ENCODE peak calls at places on chromosomes 3 and 15, in four cellular contexts. N is IMR-90, D is H9, E is mesenchymal stem cell. V is an unnamed sample.

GRCh38 chr15:87031545-87032230 is 952.0 kb downstream of the AGBL1 start:
- DNase-seq in E (no peak), N (no peak), D (no peak), V (no peak)

GRCh38 chr15:88982946-88983342 is 69.8 kb upstream of the MFGE8 start:
- DNase-seq in E (no peak), D (no peak), N (no peak), V (no peak)

GRCh38 chr15:53833134-53833624 is 73.7 kb upstream of the WDR72 start:
- DNase-seq in E (no peak), D (no peak), N (peak; percentile 1), V (no peak)

GRCh38 chr3:38138347-38139190 is at the start of gene MYD88:
- DNase-seq in D (peak; percentile 79), N (peak; percentile 51), E (peak; percentile 80), V (peak; percentile 53)

GRCh38 chr3:147509444-147509843 is 100.3 kb downstream of the ZIC1 start:
- DNase-seq in N (no peak), E (no peak), D (no peak), V (no peak)

GRCh38 chr3:185421577-185422232 is 58.8 kb downstream of the MAP3K13 start:
- DNase-seq in N (no peak), D (no peak), E (no peak), V (no peak)

GRCh38 chr15:64911317-64912186 is at the start of gene ANKDD1A:
- DNase-seq in E (peak; percentile 58), N (peak; percentile 27), D (peak; percentile 88), V (peak; percentile 64)

GRCh38 chr15:68769702-68770101 is 51.0 kb downstream of the ANP32A start:
- DNase-seq in E (no peak), N (no peak), D (no peak), V (no peak)

GRCh38 chr3:187101184-187102072 is 37.9 kb downstream of the RPL39L start:
- DNase-seq in E (peak; percentile 82), N (peak; percentile 71), D (no peak), V (no peak)

GRCh38 chr3:19065027-19065426 is 83.3 kb upstream of the KCNH8 start:
- DNase-seq in E (no peak), N (no peak), D (no peak), V (peak; percentile 6)

GRCh38 chr3:187958432-187959003 is 195.4 kb upstream of the LPP start:
- DNase-seq in E (no peak), D (no peak), N (no peak), V (no peak)

GRCh38 chr15:78635346-78635745 is 5.7 kb downstream of the CHRNB4 start:
- DNase-seq in N (no peak), E (no peak), D (no peak), V (no peak)

GRCh38 chr3:36814071-36814717 is 49.8 kb upstream of the DCLK3 start:
- DNase-seq in N (no peak), D (no peak), E (no peak), V (no peak)

GRCh38 chr15:68434021-68434420 is 2.1 kb upstream of the ITGA11 start:
- DNase-seq in E (no peak), N (no peak), D (peak; percentile 20), V (no peak)

GRCh38 chr3:17116007-17116659 is 231.4 kb downstream of the PLCL2 start:
- DNase-seq in N (no peak), D (no peak), E (no peak), V (no peak)

GRCh38 chr3:47781326-47781684 is 388 bp downstream of the SMARCC1 start:
- DNase-seq in D (peak; percentile 45), N (no peak), E (peak; percentile 59), V (peak; percentile 53)

GRCh38 chr3:45611619-45612018 is 17.1 kb downstream of the LIMD1 start:
- DNase-seq in E (no peak), D (no peak), N (no peak), V (peak; percentile 31)

GRCh38 chr3:173027429-173027828 is 113.6 kb downstream of the SPATA16 start:
- DNase-seq in E (no peak), N (no peak), D (no peak), V (no peak)

GRCh38 chr3:99901200-99901926 is 83.7 kb downstream of the CMSS1 start:
- DNase-seq in N (peak; percentile 77), D (no peak), E (peak; percentile 92), V (no peak)

GRCh38 chr3:125062904-125063618 is 7.3 kb upstream of the HEG1 start:
- DNase-seq in E (peak; percentile 80), N (peak; percentile 97), D (no peak), V (no peak)

GRCh38 chr3:23256741-23257435 is 53.8 kb downstream of the UBE2E2 start:
- DNase-seq in D (no peak), E (no peak), N (no peak), V (no peak)

GRCh38 chr3:25556504-25556903 is 108.2 kb downstream of the TOP2B start:
- DNase-seq in N (no peak), E (no peak), D (no peak), V (no peak)

GRCh38 chr3:82080792-82081191 is 319.3 kb upstream of the GBE1 start:
- DNase-seq in D (no peak), E (no peak), N (no peak), V (no peak)

GRCh38 chr3:191070201-191070600 is 128.8 kb upstream of the OSTN start:
- DNase-seq in N (peak; percentile 95), D (no peak), E (peak; percentile 87), V (no peak)

GRCh38 chr3:93843981-93844380 is 129.7 kb downstream of the PROS1 start:
- DNase-seq in D (no peak), E (peak; percentile 76), N (peak; percentile 76), V (no peak)

GRCh38 chr3:171695476-171695875 is 114.8 kb downstream of the PLD1 start:
- DNase-seq in N (no peak), D (no peak), E (no peak), V (no peak)

GRCh38 chr3:43286886-43287301 is 554 bp downstream of the SNRK start:
- DNase-seq in E (peak; percentile 42), N (no peak), D (no peak), V (no peak)

DNA sequence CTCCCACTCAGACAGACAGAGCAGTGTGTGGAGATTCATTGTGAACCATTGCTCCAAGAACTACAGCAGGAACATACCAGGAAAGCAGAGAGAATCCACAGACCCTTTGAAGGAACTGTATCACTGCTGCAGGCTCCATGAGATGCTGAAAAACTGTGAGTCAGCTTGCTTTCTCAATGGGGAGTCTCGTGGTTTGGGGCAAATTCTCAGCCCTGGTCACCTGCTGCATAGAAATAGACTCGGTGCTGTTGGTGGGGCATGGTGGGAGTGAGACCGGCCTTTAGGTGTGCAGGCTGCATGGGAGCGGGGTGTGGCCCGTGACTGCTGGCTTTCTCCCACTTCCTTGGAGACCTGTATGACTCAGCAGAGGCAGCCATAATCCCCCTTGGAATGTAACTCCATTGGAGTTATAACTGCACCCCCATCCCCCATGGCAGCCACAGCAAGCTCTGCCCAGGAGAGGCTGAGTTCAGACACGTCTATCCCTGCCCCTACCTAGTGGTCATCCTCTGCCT is 35.6 kb downstream of the ALCAM start:
- DNase-seq in E (peak; percentile 49), N (peak; percentile 47), D (no peak), V (no peak)
- H3K4me2 ChIP-seq in E (peak overlapping the region; percentile 43), N (no peak overlapping the region), D (no peak overlapping the region), V (no peak overlapping the region)

DNA sequence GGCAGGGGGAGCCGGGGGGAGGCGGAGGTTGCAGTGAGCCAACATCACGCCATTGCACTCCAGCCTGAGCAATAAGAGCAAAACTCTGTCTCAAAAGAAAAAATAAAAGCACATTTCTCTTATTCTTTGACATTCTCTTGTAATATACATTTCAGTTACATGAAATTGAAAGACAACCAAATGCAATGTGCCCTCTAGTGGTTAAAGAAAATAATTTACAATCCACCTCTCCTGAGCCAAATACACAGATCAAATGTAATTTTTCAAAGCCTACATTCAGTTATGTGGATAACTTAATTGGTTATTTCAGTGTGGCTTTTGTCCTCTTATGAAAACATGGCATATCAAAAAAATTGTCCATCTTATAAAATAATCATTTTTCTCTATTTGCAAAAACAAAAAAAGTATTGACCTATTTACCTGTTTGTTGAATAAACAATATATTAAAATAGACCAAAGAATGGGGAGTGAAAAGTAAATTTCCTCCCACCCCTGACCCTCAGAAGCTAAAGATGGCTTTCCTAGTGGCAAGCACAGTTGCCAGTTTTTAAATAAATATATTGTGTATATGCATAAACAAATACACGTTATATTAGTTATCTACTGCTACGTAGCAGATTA is 14.2 kb upstream of the U2SURP start:
- DNase-seq in N (peak; percentile 55), D (no peak), E (peak; percentile 51), V (no peak)
- H2AK5ac ChIP-seq in N (no peak overlapping the region), D (no peak overlapping the region), E (no peak overlapping the region), V (no peak overlapping the region)

DNA sequence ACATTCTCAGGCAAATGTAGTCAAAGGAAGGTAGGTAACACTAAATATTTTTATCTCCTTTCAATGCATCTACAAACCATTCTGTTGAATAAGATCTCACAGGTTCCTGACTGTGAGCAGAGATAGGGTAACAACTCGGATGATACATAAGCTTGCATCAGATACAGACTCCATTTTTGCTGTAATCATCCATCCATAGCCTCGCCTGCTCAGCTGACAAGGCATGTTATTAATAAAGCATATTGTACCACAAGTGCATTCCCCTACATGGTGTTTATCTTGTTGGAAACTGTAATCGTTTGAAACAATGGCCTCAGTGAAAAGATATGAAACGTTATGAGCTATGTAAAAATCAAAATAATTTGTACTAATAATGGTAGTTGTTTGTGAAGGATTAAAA is 35.4 kb upstream of the TCF12 start:
- DNase-seq in N (no peak), E (no peak), D (no peak), V (no peak)
- H4K91ac ChIP-seq in N (no peak overlapping the region), E (no peak overlapping the region), D (no peak overlapping the region), V (no peak overlapping the region)

DNA sequence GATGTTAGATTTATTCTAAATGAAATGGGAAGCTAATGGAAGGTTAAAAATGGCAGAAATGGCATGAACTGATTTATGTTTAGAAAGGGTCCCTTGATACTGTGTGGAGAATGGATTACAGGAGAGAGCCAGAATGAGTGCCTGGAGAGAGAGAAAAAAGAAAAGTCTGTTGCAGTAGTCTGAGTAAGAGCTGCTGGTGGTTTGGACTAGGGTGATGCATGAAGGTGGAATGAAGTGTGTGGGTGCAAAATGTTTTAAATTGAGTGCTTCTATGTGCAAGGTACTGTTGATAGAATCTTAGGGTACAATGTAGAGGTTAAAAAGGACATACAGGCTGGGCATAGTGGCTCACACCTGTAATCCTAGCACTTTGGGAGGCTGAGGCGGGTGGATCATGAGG is 11.4 kb upstream of the MGA start:
- DNase-seq in D (no peak), E (peak; percentile 23), N (peak; percentile 84), V (no peak)
- H3K4me2 ChIP-seq in D (no peak overlapping the region), E (no peak overlapping the region), N (peak overlapping the region; percentile 17), V (no peak overlapping the region)

DNA sequence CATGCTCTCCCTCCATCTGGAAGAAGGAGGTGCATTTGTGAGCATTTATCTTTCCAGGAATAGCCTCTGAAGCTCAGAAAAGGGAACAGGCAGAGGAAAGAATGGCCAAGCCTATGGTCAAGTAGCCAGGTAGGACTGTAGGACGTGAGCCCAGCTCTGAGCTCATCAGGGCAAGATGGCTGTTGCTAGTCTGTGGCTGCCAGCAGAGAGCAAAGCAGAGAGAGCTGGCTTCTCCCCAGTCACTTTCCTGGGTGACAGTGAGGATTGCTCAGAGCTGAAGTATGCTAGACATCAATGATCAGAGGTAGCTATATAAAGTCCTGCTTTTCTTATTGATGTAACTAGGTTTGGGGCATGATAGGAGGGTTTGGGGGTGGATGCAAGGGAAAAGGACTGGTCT is 146.1 kb upstream of the SLC24A5 start:
- DNase-seq in E (no peak), D (no peak), N (no peak), V (no peak)
- H2AK5ac ChIP-seq in E (no peak overlapping the region), D (no peak overlapping the region), N (no peak overlapping the region), V (no peak overlapping the region)

V was measured in neuronal stem cell.